ENCODE peak calls at places on chromosomes 2 and 18, in ten cellular contexts. G is psoas muscle; T is testis; X is stimulated activated CD8-positive, alpha-beta memory T cell treated with anti-CD3 and anti-CD28 coated beads, Interleukin-7, amount 100 ng/mL, for 1 hour; N is AG10803; Q is activated naive CD4-positive, alpha-beta T cell treated with anti-CD3 and anti-CD28 coated beads, Interleukin-2, amount 10 ng/mL, durations not matched to agents 7 days and 5 days; P is CD8-positive, alpha-beta T cell; W is MM.1S; O is sigmoid colon; H is M059J. S is an unnamed sample.

GRCh38 chr2:1231664-1232063 is 181.6 kb upstream of the TPO start:
- DNase-seq in G (no peak), T (no peak), X (no peak), N (no peak), Q (no peak), P (no peak), W (no peak), O (no peak), H (no peak), S (no peak)

GRCh38 chr2:12858786-12859185 is 142.1 kb downstream of the TRIB2 start:
- DNase-seq in G (no peak), T (no peak), X (no peak), N (peak; percentile 67), Q (no peak), P (no peak), W (no peak), O (no peak), H (peak; percentile 69), S (no peak)

GRCh38 chr18:10519366-10519765 is 6.5 kb upstream of the NAPG start:
- DNase-seq in G (no peak), T (no peak), X (no peak), N (peak; percentile 63), Q (no peak), P (no peak), W (no peak), O (no peak), H (no peak), S (no peak)

GRCh38 chr2:11123001-11123809 is 32.1 kb upstream of the SLC66A3 start:
- DNase-seq in G (no peak), T (no peak), X (no peak), N (no peak), Q (no peak), P (no peak), W (no peak), O (no peak), H (no peak), S (no peak)

GRCh38 chr18:57210101-57210661 is 63.3 kb downstream of the BOD1L2 start:
- DNase-seq in G (peak; percentile 20), T (peak; percentile 41), X (no peak), N (peak; percentile 72), Q (no peak), P (no peak), W (peak; percentile 64), O (no peak), H (peak; percentile 93), S (no peak)

GRCh38 chr2:96534131-96534530 is 2.4 kb upstream of the ARID5A start:
- DNase-seq in G (no peak), T (peak; percentile 79), X (no peak), N (no peak), Q (no peak), P (no peak), W (no peak), O (no peak), H (no peak), S (no peak)

GRCh38 chr2:132560562-132560961 is 109.4 kb downstream of the LYPD1 start:
- DNase-seq in G (no peak), T (no peak), X (no peak), N (no peak), Q (no peak), P (no peak), W (no peak), O (no peak), H (peak; percentile 42), S (no peak)

GRCh38 chr2:231935207-231935524 is 9.0 kb upstream of the NPPC start:
- DNase-seq in G (no peak), T (peak; percentile 69), X (no peak), N (no peak), Q (no peak), P (no peak), W (no peak), O (no peak), H (no peak), S (no peak)

GRCh38 chr2:236916181-236916580 is 169.5 kb upstream of the COPS8 start:
- DNase-seq in G (no peak), T (no peak), X (no peak), N (no peak), Q (no peak), P (no peak), W (peak; percentile 72), O (no peak), H (no peak), S (no peak)

GRCh38 chr2:240429341-240429871 is 6.1 kb upstream of the GPC1 start:
- DNase-seq in G (no peak), T (peak; percentile 6), X (no peak), N (no peak), Q (no peak), P (no peak), W (peak; percentile 61), O (peak; percentile 44), H (no peak), S (no peak)

GRCh38 chr2:128324008-128324896 is 5.6 kb upstream of the HS6ST1 start:
- DNase-seq in G (no peak), T (peak; percentile 12), X (no peak), N (no peak), Q (no peak), P (no peak), W (no peak), O (peak; percentile 56), H (no peak), S (no peak)

GRCh38 chr2:96157649-96158553 is 12.7 kb upstream of the DUSP2 start:
- DNase-seq in G (no peak), T (no peak), X (no peak), N (no peak), Q (peak; percentile 82), P (peak; percentile 73), W (no peak), O (peak; percentile 50), H (no peak), S (peak; percentile 94)

GRCh38 chr2:164913640-164914346 is 41.5 kb downstream of the SLC38A11 start:
- DNase-seq in G (no peak), T (no peak), X (no peak), N (peak; percentile 28), Q (no peak), P (no peak), W (peak; percentile 59), O (no peak), H (peak; percentile 41), S (no peak)

GRCh38 chr18:62325806-62326645 is 916 bp downstream of the TNFRSF11A start:
- DNase-seq in G (no peak), T (no peak), X (no peak), N (peak; percentile 1), Q (peak; percentile 53), P (no peak), W (peak; percentile 27), O (no peak), H (peak; percentile 39), S (no peak)

GRCh38 chr2:1766400-1766799 is 22.1 kb upstream of the PXDN start:
- DNase-seq in G (no peak), T (no peak), X (no peak), N (no peak), Q (no peak), P (no peak), W (no peak), O (no peak), H (no peak), S (no peak)

GRCh38 chr2:12106440-12107080 is 360.1 kb downstream of the LPIN1 start:
- DNase-seq in G (peak; percentile 79), T (no peak), X (no peak), N (peak; percentile 97), Q (no peak), P (no peak), W (no peak), O (peak; percentile 87), H (peak; percentile 97), S (peak; percentile 7)

GRCh38 chr18:26574958-26575864 is 26.9 kb upstream of the KCTD1 start:
- DNase-seq in G (peak; percentile 36), T (peak; percentile 68), X (no peak), N (peak; percentile 65), Q (no peak), P (no peak), W (peak; percentile 65), O (peak; percentile 68), H (peak; percentile 73), S (no peak)

GRCh38 chr18:36700955-36701354 is 127.8 kb downstream of the TPGS2 start:
- DNase-seq in G (no peak), T (no peak), X (no peak), N (no peak), Q (no peak), P (no peak), W (no peak), O (no peak), H (no peak), S (no peak)

GRCh38 chr2:202034249-202035088 is 814 bp downstream of the FZD7 start:
- DNase-seq in G (peak; percentile 41), T (peak; percentile 40), X (no peak), N (no peak), Q (no peak), P (peak; percentile 1), W (peak; percentile 16), O (peak; percentile 69), H (peak; percentile 49), S (peak; percentile 14)

GRCh38 chr2:30400151-30400954 is 46.7 kb upstream of the LCLAT1 start:
- DNase-seq in G (no peak), T (no peak), X (no peak), N (peak; percentile 79), Q (no peak), P (no peak), W (no peak), O (no peak), H (no peak), S (no peak)

GRCh38 chr2:242085941-242086621 is 216.6 kb downstream of the RTP5 start:
- DNase-seq in G (no peak), T (no peak), X (no peak), N (peak; percentile 68), Q (peak; percentile 43), P (no peak), W (peak; percentile 64), O (peak; percentile 71), H (no peak), S (no peak)

GRCh38 chr2:138689705-138690104 is 90.5 kb downstream of the NXPH2 start:
- DNase-seq in G (no peak), T (no peak), X (no peak), N (no peak), Q (no peak), P (no peak), W (peak; percentile 12), O (no peak), H (no peak), S (no peak)

GRCh38 chr18:77470836-77471413 is 221.3 kb downstream of the GALR1 start:
- DNase-seq in G (no peak), T (no peak), X (no peak), N (no peak), Q (no peak), P (no peak), W (no peak), O (no peak), H (no peak), S (no peak)

GRCh38 chr2:236195726-236196125 is 27.5 kb upstream of the GBX2 start:
- DNase-seq in G (no peak), T (no peak), X (no peak), N (no peak), Q (no peak), P (no peak), W (no peak), O (peak; percentile 12), H (no peak), S (no peak)

GRCh38 chr18:10313016-10313342 is 141.5 kb upstream of the APCDD1 start:
- DNase-seq in G (no peak), T (no peak), X (no peak), N (no peak), Q (no peak), P (no peak), W (no peak), O (no peak), H (no peak), S (no peak)

GRCh38 chr2:53584986-53585385 is 182.6 kb upstream of the CHAC2 start:
- DNase-seq in G (no peak), T (no peak), X (no peak), N (no peak), Q (no peak), P (no peak), W (no peak), O (no peak), H (peak; percentile 81), S (no peak)

GRCh38 chr2:45614330-45614729 is 3.3 kb upstream of the SRBD1 start:
- DNase-seq in G (no peak), T (peak; percentile 22), X (no peak), N (no peak), Q (no peak), P (no peak), W (no peak), O (no peak), H (no peak), S (no peak)

GRCh38 chr2:217636578-217637267 is 366.1 kb downstream of the TNS1 start:
- DNase-seq in G (no peak), T (peak; percentile 43), X (no peak), N (peak; percentile 22), Q (no peak), P (no peak), W (no peak), O (no peak), H (no peak), S (no peak)